ENCODE peak calls at places on chromosome 22, in five cellular contexts. N is A549, M is tibial artery, J is adrenal gland, Y is OCI-LY7. Z is an unnamed sample. For H3K4me1, the result is how much of the 10 kb centered on the place peaks cover.

GRCh38 chr22:44026630-44027511 is 2.8 kb downstream of the PARVB start:
- DNase-seq in J (peak), N (no peak), Y (peak), M (peak), Z (no peak)

GRCh38 chr22:47623056-47623739 is 860.7 kb downstream of the TBC1D22A start:
- DNase-seq in M (no peak), N (no peak), Y (no peak), J (peak), Z (no peak)

GRCh38 chr22:22710719-22711531 is 66.5 kb downstream of the GGTLC2 start:
- DNase-seq in M (peak), N (peak), J (peak), Y (peak), Z (peak)

GRCh38 chr22:39290724-39291161 is 28.7 kb downstream of the RPL3 start:
- DNase-seq in N (peak), Y (no peak), J (peak), M (no peak), Z (no peak)

GRCh38 chr22:47192651-47193437 is 430.4 kb downstream of the TBC1D22A start:
- DNase-seq in M (peak), Y (peak), N (peak), J (peak), Z (peak)

GRCh38 chr22:45208993-45209838 is 31.5 kb downstream of the KIAA0930 start:
- DNase-seq in M (peak), J (no peak), Y (no peak), N (peak), Z (no peak)

GRCh38 chr22:23182289-23183106 is 2.2 kb downstream of the BCR start:
- DNase-seq in N (no peak), M (no peak), Y (peak), J (peak), Z (no peak)

GRCh38 chr22:44567846-44568493 is 69.9 kb upstream of the RTL6 start:
- DNase-seq in J (peak), N (peak), M (no peak), Y (peak), Z (no peak)

GRCh38 chr22:44753189-44754042 is 1.0 kb downstream of the ARHGAP8 start:
- DNase-seq in N (no peak), Y (no peak), J (no peak), M (no peak), Z (no peak)

GRCh38 chr22:44658371-44658953 is 43.5 kb upstream of the PRR5 start:
- DNase-seq in M (no peak), J (no peak), N (no peak), Y (no peak), Z (no peak)

GRCh38 chr22:50218153-50218995 is 17.6 kb downstream of the SELENOO start:
- DNase-seq in Y (no peak), N (no peak), J (no peak), M (no peak), Z (no peak)

GRCh38 chr22:44395116-44396005 is 82.6 kb upstream of the SHISAL1 start:
- DNase-seq in J (no peak), Y (no peak), N (no peak), M (peak), Z (peak)

DNA sequence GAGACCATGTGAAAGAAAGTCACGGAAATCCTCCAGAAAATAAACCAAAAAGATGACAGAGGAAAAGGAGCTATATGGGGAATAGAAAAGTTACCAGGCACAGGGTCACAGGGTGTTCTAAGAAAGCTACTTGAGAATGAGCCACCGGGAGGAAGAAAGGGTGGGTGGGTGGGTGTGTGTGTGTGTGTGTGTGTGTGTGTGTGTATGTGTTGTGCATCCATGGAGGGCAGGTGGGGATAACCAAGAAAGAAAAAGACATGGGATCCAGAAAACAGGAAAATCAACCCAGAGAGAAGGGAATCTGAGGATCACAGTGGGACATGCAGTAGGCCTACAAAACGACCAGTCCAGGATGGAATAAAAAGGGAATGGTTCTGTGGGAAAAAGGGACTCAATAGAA is 3.7 kb downstream of the APOL2 start:
- DNase-seq in J (no peak), Y (no peak), N (no peak), M (no peak), Z (peak)
- H3K4me1 ChIP-seq in J (under half), Y (under half), N (under half), M (under half), Z (under half)

DNA sequence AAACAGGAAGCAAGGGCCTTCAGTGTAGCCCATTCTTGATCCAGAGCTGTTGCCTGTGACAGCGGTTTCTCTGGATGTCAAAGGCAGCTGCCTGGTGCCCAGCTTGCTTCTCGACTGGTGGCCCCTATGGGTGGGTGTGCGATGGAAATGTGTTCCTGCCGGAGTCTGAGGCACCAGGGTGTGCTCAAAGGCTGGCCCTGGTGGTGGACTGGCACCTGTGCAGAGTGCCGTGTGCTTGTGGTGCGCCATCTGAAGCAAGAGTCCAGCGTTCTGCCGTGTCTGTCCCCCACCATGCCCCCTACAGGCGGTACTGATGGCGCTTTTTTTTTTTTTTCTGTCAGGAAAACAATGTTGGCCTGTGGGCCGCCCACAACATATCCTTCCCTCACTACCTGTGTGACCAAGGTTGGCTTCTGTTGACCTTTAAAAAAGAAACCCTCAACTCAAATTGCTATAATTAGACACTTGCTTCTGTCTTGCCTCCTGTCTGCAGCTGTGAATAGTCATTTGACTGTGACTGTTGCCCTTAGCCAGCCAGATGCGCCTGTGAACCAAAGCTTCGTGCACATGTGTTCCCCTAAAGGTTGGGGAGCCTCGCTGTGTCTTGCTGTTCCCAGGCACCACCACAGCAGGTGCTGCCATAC is 4.7 kb upstream of the RANBP1 start:
- DNase-seq in M (no peak), N (peak), Y (peak), J (no peak), Z (no peak)
- TF ChIP-seq CTCF in M (peak), N (peak), Y (peak), J (peak), Z (no peak)

DNA sequence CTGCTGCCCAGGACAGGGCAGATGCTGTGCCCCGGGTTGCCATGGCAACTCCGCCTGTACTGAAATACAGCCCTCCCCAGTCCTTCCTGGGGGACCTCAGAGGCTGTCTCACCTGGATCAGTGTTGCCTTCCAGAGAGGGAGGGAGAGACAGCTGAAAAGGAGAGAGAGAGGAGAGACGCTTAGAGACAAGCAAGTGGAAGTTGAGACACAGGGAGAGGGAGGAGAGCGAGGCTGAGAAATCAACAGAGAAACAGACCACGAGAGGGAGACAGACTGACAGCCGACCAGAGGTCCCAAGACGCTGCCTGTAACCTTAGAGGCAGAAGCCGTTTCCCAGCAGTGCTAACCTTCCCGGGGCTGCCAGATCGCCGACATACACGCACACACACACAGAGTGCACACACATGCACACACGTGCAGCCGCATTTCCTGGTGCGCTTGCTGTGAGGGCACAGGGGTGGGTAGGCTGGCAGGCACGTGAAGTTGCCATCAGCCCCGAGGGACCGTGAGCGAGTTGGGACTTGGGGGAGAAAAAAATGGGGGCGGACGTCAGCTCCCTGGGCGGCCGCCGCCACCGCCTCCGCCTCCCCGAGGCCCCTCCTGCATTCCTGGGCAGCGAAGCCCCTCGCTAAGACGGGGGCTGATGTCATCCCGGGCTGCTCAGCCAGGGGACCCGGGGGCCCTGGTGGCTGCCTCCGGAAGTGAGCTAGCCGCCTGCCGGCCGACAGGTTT is 88.6 kb upstream of the CRYBB3 start:
- DNase-seq in J (peak), N (peak), M (peak), Y (no peak), Z (no peak)
- H3K4me3 ChIP-seq in J (peak), N (peak), M (peak), Y (no peak), Z (peak)

GRCh38 chr22:48630848-48631247 is 1196.8 kb downstream of the BRD1 start:
- DNase-seq in J (no peak), M (no peak), N (no peak), Y (no peak), Z (no peak)

GRCh38 chr22:48631288-48631687 is 1196.4 kb downstream of the BRD1 start:
- DNase-seq in M (no peak), N (no peak), J (no peak), Y (no peak), Z (no peak)

GRCh38 chr22:48628891-48629559 is 1198.6 kb downstream of the BRD1 start:
- DNase-seq in Y (no peak), M (no peak), N (no peak), J (no peak), Z (no peak)

GRCh38 chr22:48629631-48630443 is 1197.8 kb downstream of the BRD1 start:
- DNase-seq in J (no peak), N (no peak), M (no peak), Y (no peak), Z (no peak)

DNA sequence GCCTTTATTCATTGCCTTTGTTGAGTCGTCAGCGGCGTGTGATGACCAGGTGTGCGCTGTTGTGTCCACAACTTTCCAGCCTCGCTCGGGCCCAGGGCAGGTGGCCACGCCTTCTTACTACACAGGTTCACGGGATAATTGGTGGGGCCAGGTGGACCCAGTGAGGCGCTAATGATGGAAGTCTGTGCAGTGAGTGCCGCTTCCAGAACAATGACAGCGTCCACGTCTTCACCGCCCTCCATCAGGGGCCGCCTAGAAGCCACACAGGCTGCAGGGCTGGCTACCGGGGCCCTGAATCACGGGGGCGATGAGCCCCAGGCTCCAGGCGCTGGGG is 1197.3 kb downstream of the BRD1 start:
- DNase-seq in J (no peak), M (no peak), Y (no peak), N (no peak), Z (no peak)
- H3K4me1 ChIP-seq in J (under half), M (under half), Y (under half), N (under half), Z (under half)

GRCh38 chr22:41828516-41828915 is 4.4 kb upstream of the SREBF2 start:
- DNase-seq in Y (no peak), N (no peak), J (no peak), M (no peak), Z (no peak)

GRCh38 chr22:41831383-41831782 is 1.5 kb upstream of the SREBF2 start:
- DNase-seq in M (peak), J (no peak), Y (peak), N (no peak), Z (no peak)

GRCh38 chr22:41831828-41832552 is 915 bp upstream of the SREBF2 start:
- DNase-seq in M (no peak), J (no peak), Y (no peak), N (no peak), Z (no peak)

GRCh38 chr22:41827671-41828070 is 5.2 kb upstream of the SREBF2 start:
- DNase-seq in Y (no peak), N (no peak), J (no peak), M (no peak), Z (no peak)

DNA sequence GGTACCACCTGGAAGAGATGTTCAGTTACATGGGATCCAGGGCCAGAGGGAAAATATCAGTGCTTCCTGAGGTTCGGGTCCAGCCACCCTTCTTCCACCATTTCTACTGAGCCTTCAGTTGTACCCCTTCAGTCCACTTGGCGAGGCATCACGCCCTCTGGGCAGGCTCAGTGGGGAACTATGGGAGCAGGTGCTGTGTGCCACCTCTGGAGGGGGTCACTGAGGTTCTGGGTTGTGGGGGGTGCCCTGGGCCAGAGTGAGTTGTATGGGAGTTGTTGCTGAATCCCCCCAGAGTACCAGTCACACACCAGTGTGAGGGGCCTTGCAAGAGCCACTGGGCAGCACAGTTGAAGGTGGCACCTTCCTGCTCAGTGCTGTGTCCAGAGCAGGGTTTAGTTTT is 2.7 kb upstream of the SREBF2 start:
- DNase-seq in M (no peak), Y (peak), J (no peak), N (no peak), Z (no peak)
- TF ChIP-seq CTCF in M (no peak), Y (peak), J (no peak), N (no peak), Z (no peak)

GRCh38 chr22:31631381-31631780 is 30.6 kb downstream of the PISD start:
- DNase-seq in Y (no peak), J (no peak), N (no peak), M (no peak), Z (no peak)
- H3K4me3 ChIP-seq in Y (peak), J (peak), N (no peak), M (peak), Z (peak)